ENCODE peak calls at places on chromosomes 16 and 17, in eight cellular contexts. J is HepG2; T is progenitor cell of endocrine pancreas; O is CD4-positive, alpha-beta T cell; F is astrocyte of the cerebellum; W is endothelial cell of umbilical vein; S is lung; C is neural progenitor cell. U is an unnamed sample.

GRCh38 chr17:57369509-57369945 is 113.2 kb downstream of the MSI2 start:
- DNase-seq in W (no peak), F (no peak), T (no peak), S (no peak), C (no peak), O (no peak), J (peak), U (no peak)

GRCh38 chr17:51046527-51047384 is 73.9 kb downstream of the SPAG9 start:
- DNase-seq in J (peak), W (peak), C (peak), S (no peak), T (peak), F (peak), O (no peak), U (peak)

GRCh38 chr16:31109622-31110021 is 1.4 kb downstream of the BCKDK start:
- DNase-seq in T (no peak), W (no peak), C (no peak), S (no peak), O (no peak), J (no peak), F (no peak), U (no peak)

GRCh38 chr17:46766493-46767491 is 51.7 kb downstream of the WNT3 start:
- DNase-seq in C (no peak), S (no peak), O (no peak), T (no peak), F (no peak), J (no peak), W (no peak), U (no peak)

GRCh38 chr16:70788668-70789161 is 12.2 kb downstream of the VAC14 start:
- DNase-seq in S (no peak), W (no peak), O (no peak), T (no peak), J (no peak), C (no peak), F (no peak), U (no peak)

GRCh38 chr16:85757341-85757822 is 6.5 kb upstream of the C16orf74 start:
- DNase-seq in O (no peak), F (peak), J (no peak), S (no peak), W (no peak), C (no peak), T (no peak), U (no peak)

GRCh38 chr16:57621521-57622268 is 6.7 kb upstream of the ADGRG1 start:
- DNase-seq in T (no peak), J (no peak), C (no peak), S (no peak), W (no peak), O (no peak), F (no peak), U (no peak)

GRCh38 chr17:17966399-17966798 is 5.8 kb downstream of the TOM1L2 start:
- DNase-seq in F (no peak), J (no peak), O (no peak), T (no peak), W (no peak), C (no peak), S (no peak), U (no peak)

GRCh38 chr16:47045459-47045858 is 72.0 kb upstream of the DNAJA2 start:
- DNase-seq in T (no peak), O (no peak), C (no peak), J (no peak), S (no peak), F (no peak), W (no peak), U (no peak)

GRCh38 chr16:67393111-67393789 is at the start of gene TPPP3:
- DNase-seq in C (peak), O (no peak), F (no peak), W (peak), T (peak), S (peak), J (peak), U (peak)
- TF ChIP-seq CTCF in C (peak), O (peak), F (peak), W (peak), T (peak), S (peak), J (peak), U (peak)

DNA sequence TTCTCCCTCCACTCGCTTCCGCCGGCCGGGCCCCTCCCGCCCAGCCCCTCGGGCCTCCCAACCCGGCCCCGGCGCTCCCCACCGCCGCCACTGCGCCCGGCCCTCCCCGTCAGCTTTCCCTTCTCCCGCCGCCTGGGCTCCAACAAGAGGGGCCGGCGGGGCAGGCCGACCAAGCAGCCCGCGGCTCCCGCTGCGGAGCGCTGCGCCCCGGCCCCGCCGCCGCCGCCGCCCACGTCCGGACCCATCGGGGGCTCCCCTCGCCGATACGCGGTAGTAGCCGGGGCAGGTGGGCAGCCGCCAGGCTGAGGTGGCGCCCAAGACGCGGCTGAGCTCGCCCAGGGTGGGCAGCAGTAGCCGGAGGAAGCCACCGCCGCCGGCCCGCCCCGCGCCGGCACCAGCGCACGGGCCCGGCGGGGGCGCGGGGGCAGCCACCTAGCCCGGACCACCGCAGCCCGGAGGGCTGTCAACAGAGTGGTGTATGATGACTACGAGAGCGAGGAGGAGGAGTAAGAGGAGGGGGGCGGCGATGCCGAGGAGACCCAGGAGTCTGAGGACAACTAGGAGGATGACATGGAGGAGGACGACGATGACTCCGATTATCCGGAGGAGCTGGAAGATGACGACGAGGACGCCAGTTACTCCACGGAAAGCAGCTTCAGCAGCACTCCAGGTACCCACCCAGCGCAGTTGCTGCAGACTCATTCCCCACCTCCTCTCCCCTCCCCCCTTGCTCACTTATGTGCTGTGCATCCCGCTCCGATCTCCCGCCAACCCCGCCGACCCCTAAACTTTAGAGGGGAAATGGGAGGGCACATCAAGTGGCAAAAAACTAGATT is 498 bp downstream of the LRRC37B start:
- DNase-seq in J (no peak), F (no peak), C (peak), S (no peak), W (peak), T (peak), O (no peak), U (no peak)
- TF ChIP-seq CTCF in J (no peak), F (no peak), C (no peak), S (no peak), W (no peak), T (no peak), O (no peak), U (no peak)

GRCh38 chr17:2591040-2591640 is 2.3 kb upstream of the PAFAH1B1 start:
- DNase-seq in T (no peak), O (no peak), S (no peak), C (no peak), F (no peak), W (no peak), J (no peak), U (no peak)

GRCh38 chr17:2593846-2594656 is 597 bp downstream of the PAFAH1B1 start:
- DNase-seq in O (peak), C (peak), F (no peak), W (peak), J (peak), T (peak), S (peak), U (peak)

GRCh38 chr17:2595200-2595599 is 1.7 kb downstream of the PAFAH1B1 start:
- DNase-seq in F (no peak), O (no peak), S (no peak), W (no peak), C (no peak), J (no peak), T (no peak), U (no peak)

GRCh38 chr17:2594657-2595085 is 1.2 kb downstream of the PAFAH1B1 start:
- DNase-seq in J (no peak), S (no peak), T (no peak), F (no peak), W (no peak), C (no peak), O (peak), U (no peak)

DNA sequence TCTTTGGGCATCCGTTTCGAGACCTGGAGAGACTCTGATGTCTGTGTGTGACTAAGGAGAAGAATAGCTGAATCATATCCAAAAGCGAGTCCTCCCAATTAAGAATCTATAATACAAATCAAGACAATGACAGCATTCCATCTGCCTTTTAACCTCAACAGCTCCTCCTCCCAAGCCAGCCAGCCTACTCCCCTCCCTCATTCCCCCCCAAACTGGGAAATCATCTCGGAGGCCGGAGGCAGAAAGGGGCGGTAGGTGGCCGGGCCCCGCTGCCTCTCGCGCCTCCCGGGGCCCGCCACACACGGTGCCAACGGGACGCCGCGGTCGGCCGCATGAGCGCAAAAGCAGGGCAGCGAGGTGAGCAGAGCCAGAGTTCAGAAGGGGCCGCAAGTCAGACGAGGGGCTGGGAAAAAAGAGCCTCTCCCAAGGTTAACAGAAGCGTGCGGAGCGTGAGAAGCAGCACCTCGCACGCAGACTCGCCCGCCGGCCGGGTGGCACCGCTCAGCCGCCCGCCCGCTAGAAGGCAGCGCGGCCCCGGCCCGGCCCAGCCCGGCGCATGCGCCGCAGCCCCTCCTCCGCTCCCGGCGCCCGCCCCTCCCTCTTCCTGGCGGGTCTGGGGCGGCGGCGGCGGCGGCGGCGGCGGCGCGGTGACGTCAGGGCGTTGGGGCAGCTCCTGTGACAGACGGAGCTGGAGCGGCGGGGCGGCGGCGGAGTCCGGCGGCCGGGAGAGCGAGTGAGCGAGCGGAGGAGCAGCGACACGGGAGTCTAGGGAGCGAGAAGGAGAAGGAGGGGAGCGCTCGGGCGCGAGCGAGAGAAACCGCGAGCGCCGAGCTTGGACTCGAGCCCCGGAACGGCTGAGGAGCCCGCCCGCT is at the start of gene PAFAH1B1:
- DNase-seq in O (peak), T (peak), J (peak), C (peak), S (peak), W (peak), F (no peak), U (peak)
- TF ChIP-seq CTCF in O (no peak), T (no peak), J (peak), C (peak), S (no peak), W (no peak), F (no peak), U (no peak)

DNA sequence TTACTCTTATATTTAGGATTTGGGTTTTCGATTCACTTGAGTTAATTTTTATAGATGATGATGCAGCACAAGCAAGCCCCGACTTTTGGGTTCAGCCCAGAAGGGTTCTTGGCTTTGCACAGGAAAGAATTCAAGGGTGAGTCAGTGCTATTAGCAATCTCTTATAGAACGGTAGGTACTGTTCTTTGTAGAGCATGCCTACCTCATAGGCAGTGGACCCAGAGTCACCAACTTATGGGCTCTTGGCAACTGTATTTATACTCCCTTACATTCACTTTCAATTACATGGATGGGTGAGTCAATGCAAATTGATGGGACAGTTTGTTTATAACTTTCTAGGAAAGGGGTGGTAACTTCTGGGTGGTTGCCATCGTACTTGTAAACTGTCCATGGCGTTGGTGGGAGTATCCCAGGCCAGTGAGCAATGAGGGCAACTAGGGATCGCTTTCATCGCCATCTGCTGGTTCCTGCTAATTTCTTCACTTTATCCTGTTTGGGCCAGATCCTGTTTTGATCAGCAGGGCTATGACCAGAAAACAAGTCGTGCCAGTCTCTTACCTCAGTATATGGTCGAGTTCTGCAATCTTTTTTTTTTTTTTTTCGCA is 362.6 kb downstream of the CNTNAP4 start:
- DNase-seq in T (no peak), F (peak), S (no peak), W (no peak), J (peak), C (peak), O (no peak), U (peak)
- TF ChIP-seq CTCF in T (peak), F (peak), S (no peak), W (no peak), J (peak), C (peak), O (no peak), U (peak)

U was measured in nephron progenitor cell.